ENCODE peak calls at places on chromosomes 4 and X, in six cellular contexts. F is neuronal stem cell, I is IMR-90, Q is H9, H is H1, T is mesenchymal stem cell. K is an unnamed sample. For H3K4me1, the result is how much of the 10 kb centered on the place peaks cover.

GRCh38 chrX:107610667-107611066 is 17.6 kb upstream of the PRPS1 start:
- DNase-seq in F (no peak), I (peak), Q (no peak), H (no peak), T (no peak), K (no peak)

GRCh38 chrX:6456196-6456595 is 78.7 kb downstream of the VCX3A start:
- DNase-seq in F (no peak), I (no peak), Q (no peak), H (no peak), T (no peak), K (no peak)

GRCh38 chrX:30308263-30309138 is 689 bp downstream of the NR0B1 start:
- DNase-seq in F (peak), I (no peak), Q (peak), H (no peak), T (peak), K (no peak)

GRCh38 chr4:8213121-8213520 is 14.0 kb downstream of the SH3TC1 start:
- DNase-seq in F (no peak), I (no peak), Q (no peak), H (no peak), T (no peak), K (peak)

GRCh38 chr4:186772936-186773335 is 49.3 kb upstream of the FAT1 start:
- DNase-seq in F (no peak), I (peak), Q (no peak), H (no peak), T (no peak), K (no peak)

GRCh38 chr4:2767705-2768074 is 11.6 kb upstream of the TNIP2 start:
- DNase-seq in F (no peak), I (no peak), Q (no peak), H (no peak), T (no peak), K (no peak)

GRCh38 chrX:110310000-110310790 is 7.7 kb downstream of the AMMECR1 start:
- DNase-seq in F (no peak), I (no peak), Q (no peak), H (no peak), T (no peak), K (no peak)

GRCh38 chr4:1039493-1040343 is 28.3 kb downstream of the FGFRL1 start:
- DNase-seq in F (no peak), I (peak), Q (no peak), H (no peak), T (peak), K (no peak)

GRCh38 chr4:80264352-80264647 is 2.2 kb upstream of the FGF5 start:
- DNase-seq in F (no peak), I (no peak), Q (no peak), H (no peak), T (no peak), K (no peak)

GRCh38 chr4:97910005-97910404 is 233.3 kb downstream of the STPG2 start:
- DNase-seq in F (no peak), I (no peak), Q (peak), H (peak), T (no peak), K (no peak)

GRCh38 chr4:141486375-141486997 is 149.9 kb upstream of the IL15 start:
- DNase-seq in F (no peak), I (peak), Q (no peak), H (no peak), T (peak), K (no peak)

GRCh38 chrX:24294619-24295018 is 19.2 kb downstream of the SUPT20HL2 start:
- DNase-seq in F (no peak), I (no peak), Q (peak), H (peak), T (peak), K (peak)

GRCh38 chr4:179076865-179077264 is 1634.6 kb upstream of the AGA start:
- DNase-seq in F (no peak), I (no peak), Q (no peak), H (no peak), T (no peak), K (no peak)
- H3K14ac ChIP-seq in F (no peak), I (no peak), Q (no peak), H (no peak), T (no peak), K (no peak)

DNA sequence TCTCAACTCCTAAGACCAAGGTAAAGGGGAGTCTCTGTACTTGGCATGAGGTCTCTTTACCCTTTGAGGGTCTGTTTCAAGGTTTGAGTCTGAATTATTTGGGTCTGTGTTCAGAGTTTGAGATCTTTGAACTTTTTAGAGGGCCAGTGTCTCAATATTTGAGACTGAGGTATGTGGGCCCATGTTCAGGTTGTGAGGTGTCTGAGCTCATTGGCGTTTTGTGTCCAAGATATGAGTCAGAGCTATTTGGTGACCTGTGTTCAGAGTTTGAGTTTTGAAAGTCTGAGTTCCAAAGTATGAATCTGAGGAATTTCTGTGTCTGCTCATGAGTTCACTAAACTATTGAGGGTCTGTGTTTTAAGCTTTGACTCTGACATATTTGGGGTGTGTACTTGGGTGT is 36.7 kb upstream of the PAGE4 start:
- DNase-seq in F (no peak), I (no peak), Q (no peak), H (no peak), T (no peak), K (peak)
- H3K4me1 ChIP-seq in F (under half), I (under half), Q (under half), H (under half), T (under half), K (under half)

DNA sequence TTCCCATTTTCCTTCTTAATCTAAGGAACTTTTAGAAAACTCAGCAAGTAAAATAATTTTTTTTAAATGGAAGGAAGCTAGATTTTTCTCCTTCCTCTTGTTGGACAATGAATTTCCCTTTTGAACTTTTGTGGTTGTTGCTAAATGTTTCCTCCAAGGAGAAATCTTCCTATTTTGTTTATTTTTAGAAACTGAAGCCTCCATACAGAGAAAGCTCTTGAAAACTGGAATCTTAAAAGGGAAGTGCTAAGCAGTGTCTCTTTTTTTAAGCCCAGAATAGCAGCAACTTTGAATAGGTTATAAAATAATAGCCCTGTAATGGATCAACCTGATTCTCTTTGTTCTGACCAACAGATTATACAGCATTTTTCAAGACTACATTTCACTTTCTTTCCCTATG is 15.1 kb upstream of the DCLK2 start:
- DNase-seq in F (no peak), I (peak), Q (no peak), H (no peak), T (peak), K (no peak)
- H3K14ac ChIP-seq in F (no peak), I (no peak), Q (no peak), H (no peak), T (no peak), K (no peak)

DNA sequence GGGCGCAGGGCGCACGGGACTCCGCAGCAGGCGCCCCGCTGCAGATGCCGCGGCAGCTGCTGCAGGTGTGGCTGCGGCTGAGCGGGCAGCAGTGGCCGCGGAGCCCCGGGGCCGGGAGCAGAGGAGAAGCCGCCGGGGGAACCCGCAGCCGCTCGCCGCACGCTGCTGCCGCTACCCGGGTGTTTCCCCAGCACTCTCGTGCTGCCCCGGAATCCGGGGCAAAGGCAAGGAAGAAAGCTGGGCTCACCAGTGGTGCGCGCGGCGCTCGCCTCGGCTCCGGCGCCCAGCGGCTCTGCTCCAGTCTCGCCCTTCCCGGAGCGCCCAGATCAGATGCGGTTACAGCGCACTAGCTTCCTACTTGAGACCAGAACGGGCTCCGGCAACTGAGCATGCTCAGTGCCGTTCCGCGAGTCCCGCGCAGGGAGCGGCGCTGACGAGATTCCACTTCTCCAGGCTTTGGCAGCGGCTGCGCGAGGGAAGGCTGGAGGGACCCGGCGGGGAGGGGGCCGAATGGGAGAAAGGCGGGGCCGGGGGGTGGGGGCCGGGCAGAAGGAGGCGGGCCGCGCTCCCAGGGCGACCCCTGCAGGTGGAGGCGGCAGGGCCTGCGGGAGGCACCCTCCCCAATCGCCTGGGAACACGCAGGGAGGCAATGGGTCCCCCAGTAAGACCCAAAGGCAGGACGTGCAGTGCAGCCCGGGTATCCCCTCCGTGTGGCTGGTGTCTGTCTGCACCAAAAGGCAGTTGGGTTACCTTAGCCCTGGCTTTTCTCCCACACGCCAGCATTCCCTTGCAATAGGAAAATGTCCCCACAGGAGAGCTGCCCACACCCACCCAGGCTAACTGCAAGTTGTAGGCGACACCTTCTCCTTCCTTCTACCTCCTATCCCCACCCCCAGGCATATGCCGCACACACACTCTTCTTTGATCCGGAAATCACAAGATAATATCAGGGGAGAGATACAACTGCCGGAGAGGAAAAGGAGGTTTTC is at the start of gene APBB2:
- DNase-seq in F (peak), I (peak), Q (peak), H (peak), T (peak), K (peak)
- H3K4me1 ChIP-seq in F (under half), I (under half), Q (under half), H (under half), T (under half), K (under half)

GRCh38 chr4:70269674-70270073 is 27.3 kb downstream of the CSN3 start:
- DNase-seq in F (no peak), I (no peak), Q (no peak), H (no peak), T (peak), K (peak)
- H3K14ac ChIP-seq in F (no peak), I (no peak), Q (no peak), H (no peak), T (no peak), K (no peak)

GRCh38 chr4:55170462-55170861 is 45.1 kb upstream of the KDR start:
- DNase-seq in F (no peak), I (peak), Q (no peak), H (no peak), T (peak), K (no peak)
- H3K4me1 ChIP-seq in F (under half), I (under half), Q (under half), H (under half), T (under half), K (under half)

K was measured in trophoblast cell.